ENCODE peak calls at places on chromosome 1, in nine cellular contexts. One of them, this sample, is unnamed.

GRCh38 chr1:57133686-57134085 is 167.9 kb upstream of the C8B start:
- DNase-seq in SK-N-SH: no peak
- DNase-seq in cortex of kidney: no peak
- DNase-seq in RWPE1: no peak
- DNase-seq in 8988T: no peak
- DNase-seq in epithelial cell of esophagus: peak; percentile 30
- DNase-seq in mucosa of gallbladder: no peak
- DNase-seq in endodermal cell: no peak
- DNase-seq in activated CD4-positive, alpha-beta memory T cell treated with anti-CD3 and anti-CD28 coated beads, Interleukin-2, amount 10 ng/mL, durations not matched to agents 7 days and 5 days: no peak
- DNase-seq in this sample: no peak

GRCh38 chr1:228018961-228019721 is 12.3 kb downstream of the WNT3A start:
- DNase-seq in SK-N-SH: no peak
- DNase-seq in cortex of kidney: no peak
- DNase-seq in RWPE1: no peak
- DNase-seq in 8988T: no peak
- DNase-seq in epithelial cell of esophagus: no peak
- DNase-seq in mucosa of gallbladder: no peak
- DNase-seq in endodermal cell: no peak
- DNase-seq in activated CD4-positive, alpha-beta memory T cell treated with anti-CD3 and anti-CD28 coated beads, Interleukin-2, amount 10 ng/mL, durations not matched to agents 7 days and 5 days: no peak
- DNase-seq in this sample: peak; percentile 50

GRCh38 chr1:83761084-83761760 is 237.7 kb downstream of the TTLL7 start:
- DNase-seq in SK-N-SH: no peak
- DNase-seq in cortex of kidney: no peak
- DNase-seq in RWPE1: no peak
- DNase-seq in 8988T: no peak
- DNase-seq in epithelial cell of esophagus: no peak
- DNase-seq in mucosa of gallbladder: no peak
- DNase-seq in endodermal cell: no peak
- DNase-seq in activated CD4-positive, alpha-beta memory T cell treated with anti-CD3 and anti-CD28 coated beads, Interleukin-2, amount 10 ng/mL, durations not matched to agents 7 days and 5 days: no peak
- DNase-seq in this sample: no peak

GRCh38 chr1:31639543-31639942 is 5.1 kb downstream of the PEF1 start:
- DNase-seq in SK-N-SH: no peak
- DNase-seq in cortex of kidney: no peak
- DNase-seq in RWPE1: peak; percentile 69
- DNase-seq in 8988T: no peak
- DNase-seq in epithelial cell of esophagus: peak; percentile 89
- DNase-seq in mucosa of gallbladder: no peak
- DNase-seq in endodermal cell: no peak
- DNase-seq in activated CD4-positive, alpha-beta memory T cell treated with anti-CD3 and anti-CD28 coated beads, Interleukin-2, amount 10 ng/mL, durations not matched to agents 7 days and 5 days: no peak
- DNase-seq in this sample: no peak

GRCh38 chr1:7752512-7753417 is 18.3 kb upstream of the VAMP3 start:
- DNase-seq in SK-N-SH: peak; percentile 62
- DNase-seq in cortex of kidney: no peak
- DNase-seq in RWPE1: peak; percentile 44
- DNase-seq in 8988T: no peak
- DNase-seq in epithelial cell of esophagus: peak; percentile 72
- DNase-seq in mucosa of gallbladder: peak; percentile 77
- DNase-seq in endodermal cell: peak; percentile 83
- DNase-seq in activated CD4-positive, alpha-beta memory T cell treated with anti-CD3 and anti-CD28 coated beads, Interleukin-2, amount 10 ng/mL, durations not matched to agents 7 days and 5 days: peak; percentile 48
- DNase-seq in this sample: peak; percentile 69

GRCh38 chr1:64540265-64540791 is 70.4 kb downstream of the CACHD1 start:
- DNase-seq in SK-N-SH: no peak
- DNase-seq in cortex of kidney: no peak
- DNase-seq in RWPE1: no peak
- DNase-seq in 8988T: no peak
- DNase-seq in epithelial cell of esophagus: peak; percentile 50
- DNase-seq in mucosa of gallbladder: no peak
- DNase-seq in endodermal cell: no peak
- DNase-seq in activated CD4-positive, alpha-beta memory T cell treated with anti-CD3 and anti-CD28 coated beads, Interleukin-2, amount 10 ng/mL, durations not matched to agents 7 days and 5 days: no peak
- DNase-seq in this sample: no peak

GRCh38 chr1:147162093-147162492 is 10.2 kb downstream of the PRKAB2 start:
- DNase-seq in SK-N-SH: no peak
- DNase-seq in cortex of kidney: no peak
- DNase-seq in RWPE1: peak; percentile 63
- DNase-seq in 8988T: no peak
- DNase-seq in epithelial cell of esophagus: peak; percentile 69
- DNase-seq in mucosa of gallbladder: no peak
- DNase-seq in endodermal cell: no peak
- DNase-seq in activated CD4-positive, alpha-beta memory T cell treated with anti-CD3 and anti-CD28 coated beads, Interleukin-2, amount 10 ng/mL, durations not matched to agents 7 days and 5 days: no peak
- DNase-seq in this sample: no peak

GRCh38 chr1:209202826-209203439 is 380.6 kb upstream of the CAMK1G start:
- DNase-seq in SK-N-SH: peak; percentile 65
- DNase-seq in cortex of kidney: no peak
- DNase-seq in RWPE1: peak; percentile 49
- DNase-seq in 8988T: no peak
- DNase-seq in epithelial cell of esophagus: peak; percentile 73
- DNase-seq in mucosa of gallbladder: no peak
- DNase-seq in endodermal cell: peak; percentile 60
- DNase-seq in activated CD4-positive, alpha-beta memory T cell treated with anti-CD3 and anti-CD28 coated beads, Interleukin-2, amount 10 ng/mL, durations not matched to agents 7 days and 5 days: no peak
- DNase-seq in this sample: peak; percentile 48

GRCh38 chr1:23473037-23473800 is 10.8 kb downstream of the ASAP3 start:
- DNase-seq in SK-N-SH: no peak
- DNase-seq in cortex of kidney: no peak
- DNase-seq in RWPE1: peak; percentile 46
- DNase-seq in 8988T: no peak
- DNase-seq in epithelial cell of esophagus: peak; percentile 78
- DNase-seq in mucosa of gallbladder: no peak
- DNase-seq in endodermal cell: no peak
- DNase-seq in activated CD4-positive, alpha-beta memory T cell treated with anti-CD3 and anti-CD28 coated beads, Interleukin-2, amount 10 ng/mL, durations not matched to agents 7 days and 5 days: no peak
- DNase-seq in this sample: peak; percentile 7

GRCh38 chr1:247475793-247476192 is 17.9 kb upstream of the OR2B11 start:
- DNase-seq in SK-N-SH: no peak
- DNase-seq in cortex of kidney: no peak
- DNase-seq in RWPE1: no peak
- DNase-seq in 8988T: no peak
- DNase-seq in epithelial cell of esophagus: no peak
- DNase-seq in mucosa of gallbladder: no peak
- DNase-seq in endodermal cell: no peak
- DNase-seq in activated CD4-positive, alpha-beta memory T cell treated with anti-CD3 and anti-CD28 coated beads, Interleukin-2, amount 10 ng/mL, durations not matched to agents 7 days and 5 days: no peak
- DNase-seq in this sample: no peak

GRCh38 chr1:174953657-174954435 is 45.9 kb upstream of the CACYBP start:
- DNase-seq in SK-N-SH: peak; percentile 9
- DNase-seq in cortex of kidney: no peak
- DNase-seq in RWPE1: no peak
- DNase-seq in 8988T: no peak
- DNase-seq in epithelial cell of esophagus: no peak
- DNase-seq in mucosa of gallbladder: peak; percentile 18
- DNase-seq in endodermal cell: no peak
- DNase-seq in activated CD4-positive, alpha-beta memory T cell treated with anti-CD3 and anti-CD28 coated beads, Interleukin-2, amount 10 ng/mL, durations not matched to agents 7 days and 5 days: no peak
- DNase-seq in this sample: no peak

GRCh38 chr1:101308001-101308659 is 71.3 kb downstream of the S1PR1 start:
- DNase-seq in SK-N-SH: no peak
- DNase-seq in cortex of kidney: no peak
- DNase-seq in RWPE1: no peak
- DNase-seq in 8988T: no peak
- DNase-seq in epithelial cell of esophagus: no peak
- DNase-seq in mucosa of gallbladder: no peak
- DNase-seq in endodermal cell: no peak
- DNase-seq in activated CD4-positive, alpha-beta memory T cell treated with anti-CD3 and anti-CD28 coated beads, Interleukin-2, amount 10 ng/mL, durations not matched to agents 7 days and 5 days: no peak
- DNase-seq in this sample: no peak

GRCh38 chr1:118204648-118205047 is 19.6 kb upstream of the SPAG17 start:
- DNase-seq in SK-N-SH: no peak
- DNase-seq in cortex of kidney: no peak
- DNase-seq in RWPE1: no peak
- DNase-seq in 8988T: no peak
- DNase-seq in epithelial cell of esophagus: peak; percentile 67
- DNase-seq in mucosa of gallbladder: no peak
- DNase-seq in endodermal cell: no peak
- DNase-seq in activated CD4-positive, alpha-beta memory T cell treated with anti-CD3 and anti-CD28 coated beads, Interleukin-2, amount 10 ng/mL, durations not matched to agents 7 days and 5 days: no peak
- DNase-seq in this sample: no peak

GRCh38 chr1:29124366-29125236 is 898 bp upstream of the TMEM200B start:
- DNase-seq in SK-N-SH: peak; percentile 96
- DNase-seq in cortex of kidney: no peak
- DNase-seq in RWPE1: peak; percentile 67
- DNase-seq in 8988T: peak; percentile 96
- DNase-seq in epithelial cell of esophagus: peak; percentile 35
- DNase-seq in mucosa of gallbladder: peak; percentile 58
- DNase-seq in endodermal cell: peak; percentile 98
- DNase-seq in activated CD4-positive, alpha-beta memory T cell treated with anti-CD3 and anti-CD28 coated beads, Interleukin-2, amount 10 ng/mL, durations not matched to agents 7 days and 5 days: peak; percentile 63
- DNase-seq in this sample: peak; percentile 99

GRCh38 chr1:178997428-178997827 is 28.3 kb upstream of the FAM20B start:
- DNase-seq in SK-N-SH: no peak
- DNase-seq in cortex of kidney: no peak
- DNase-seq in RWPE1: no peak
- DNase-seq in 8988T: no peak
- DNase-seq in epithelial cell of esophagus: no peak
- DNase-seq in mucosa of gallbladder: no peak
- DNase-seq in endodermal cell: no peak
- DNase-seq in activated CD4-positive, alpha-beta memory T cell treated with anti-CD3 and anti-CD28 coated beads, Interleukin-2, amount 10 ng/mL, durations not matched to agents 7 days and 5 days: no peak
- DNase-seq in this sample: no peak